ENCODE peak calls at places on chromosomes 11 and 22, in four cellular contexts. B is H1, J is HepG2, H is GM12878. Q is an unnamed sample.

GRCh38 chr11:65917077-65917433 is 1.8 kb downstream of the C11orf68 start:
- DNase-seq in J (no peak), B (no peak), H (no peak), Q (no peak)

GRCh38 chr11:121559812-121560211 is 107.0 kb upstream of the SORL1-AS1 start:
- DNase-seq in H (no peak), B (no peak), J (no peak), Q (no peak)

GRCh38 chr22:48919851-48920589 is 907.7 kb downstream of the BRD1 start:
- DNase-seq in H (no peak), J (no peak), B (no peak), Q (no peak)

GRCh38 chr11:63802637-63803414 is 10.4 kb upstream of the SPINDOC start:
- DNase-seq in H (no peak), B (no peak), J (no peak), Q (no peak)

GRCh38 chr22:44919691-44920090 is 90.1 kb downstream of the PHF21B start:
- DNase-seq in J (no peak), H (no peak), B (no peak), Q (no peak)

GRCh38 chr11:95363710-95364109 is 132.7 kb upstream of the SESN3 start:
- DNase-seq in B (no peak), J (peak; percentile 16), H (no peak), Q (peak; percentile 47)

GRCh38 chr11:6319879-6320410 is 356 bp downstream of the CAVIN3 start:
- DNase-seq in H (no peak), B (no peak), J (no peak), Q (peak; percentile 51)

GRCh38 chr11:66071326-66071870 is 1.3 kb downstream of the PACS1 start:
- DNase-seq in H (no peak), J (no peak), B (no peak), Q (no peak)

GRCh38 chr11:57637626-57638004 is 12.1 kb downstream of the YPEL4 start:
- DNase-seq in B (no peak), J (no peak), H (no peak), Q (peak; percentile 75)

GRCh38 chr11:23897453-23898289 is 599.2 kb upstream of the LUZP2 start:
- DNase-seq in J (no peak), B (no peak), H (no peak), Q (no peak)

GRCh38 chr11:85809881-85810280 is 1.1 kb downstream of the SYTL2 start:
- DNase-seq in B (no peak), J (peak; percentile 9), H (no peak), Q (peak; percentile 22)
- H3K4me3 ChIP-seq in B (peak overlapping the region; percentile 63), J (no peak overlapping the region), H (no peak overlapping the region), Q (peak overlapping the region; percentile 67)

DNA sequence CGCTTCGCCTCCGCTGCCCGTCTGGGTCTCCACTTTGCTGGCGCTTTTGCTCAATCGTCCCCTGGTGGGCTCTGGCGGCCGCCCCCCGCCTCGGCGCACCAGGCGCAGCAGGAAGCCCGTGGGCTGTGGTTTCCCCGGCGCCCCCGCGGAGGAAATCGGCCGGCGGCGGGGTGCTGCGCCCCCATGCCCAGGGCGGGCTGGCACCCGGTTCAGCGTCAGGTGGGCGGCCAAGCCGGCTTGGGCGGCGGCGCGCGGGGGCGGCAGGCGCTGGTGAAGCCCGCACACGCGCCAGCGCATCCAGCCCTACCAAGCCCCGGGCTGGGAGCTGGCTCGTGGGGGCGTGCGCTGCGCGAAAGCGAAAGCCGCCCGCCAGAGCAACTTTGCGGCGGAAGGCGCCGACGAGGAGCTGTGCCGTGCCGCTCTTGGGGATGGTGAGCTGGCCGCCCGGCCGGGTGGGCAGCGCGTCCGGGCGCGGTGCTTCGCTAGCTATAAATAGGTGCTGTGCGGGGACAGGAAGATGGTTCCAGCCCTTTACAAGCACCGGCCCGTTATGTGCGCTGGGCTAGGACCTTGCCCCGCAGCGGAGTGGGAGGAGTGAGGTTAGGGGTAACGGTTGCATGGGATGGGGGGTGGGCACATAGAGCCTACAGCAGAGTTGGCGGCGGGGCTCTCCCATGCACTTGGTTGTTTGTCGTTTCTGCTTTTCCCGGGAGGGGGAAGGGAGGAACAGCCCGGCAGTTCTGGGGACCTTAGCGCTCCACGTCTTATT is 25.0 kb upstream of the SUSD2 start:
- DNase-seq in J (no peak), B (no peak), H (no peak), Q (no peak)
- TF ChIP-seq SUZ12 in J (no peak), B (no peak), H (no peak), Q (no peak)

GRCh38 chr11:116696381-116696941 is 76.3 kb downstream of the BUD13 start:
- DNase-seq in B (no peak), H (no peak), J (no peak), Q (no peak)
- TF ChIP-seq YY1 in B (no peak), H (no peak), J (no peak), Q (no peak)

DNA sequence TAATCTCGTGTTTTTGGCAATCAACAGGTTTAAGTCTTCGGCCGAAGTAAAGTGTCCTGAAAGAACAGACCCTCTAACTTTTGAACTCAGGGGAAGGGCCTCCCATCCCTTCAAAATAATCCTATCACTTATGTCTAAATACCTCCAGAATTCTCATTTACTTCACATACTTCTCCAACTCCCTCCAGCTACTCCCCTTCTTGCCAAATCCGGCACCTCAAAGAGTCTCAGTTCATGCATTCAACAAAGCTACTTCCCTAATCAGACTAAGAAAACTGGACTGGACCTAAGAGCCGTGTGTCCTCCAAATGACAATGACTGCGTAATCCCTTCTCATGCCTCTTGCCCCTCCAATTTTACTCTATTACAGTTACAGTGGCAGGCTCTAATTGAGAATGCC is 1.3 kb downstream of the DDB1 start:
- DNase-seq in B (no peak), J (no peak), H (no peak), Q (no peak)
- H3K4me3 ChIP-seq in B (peak overlapping the region; percentile 90), J (peak overlapping the region; percentile 95), H (peak overlapping the region; percentile 90), Q (peak overlapping the region; percentile 80)

DNA sequence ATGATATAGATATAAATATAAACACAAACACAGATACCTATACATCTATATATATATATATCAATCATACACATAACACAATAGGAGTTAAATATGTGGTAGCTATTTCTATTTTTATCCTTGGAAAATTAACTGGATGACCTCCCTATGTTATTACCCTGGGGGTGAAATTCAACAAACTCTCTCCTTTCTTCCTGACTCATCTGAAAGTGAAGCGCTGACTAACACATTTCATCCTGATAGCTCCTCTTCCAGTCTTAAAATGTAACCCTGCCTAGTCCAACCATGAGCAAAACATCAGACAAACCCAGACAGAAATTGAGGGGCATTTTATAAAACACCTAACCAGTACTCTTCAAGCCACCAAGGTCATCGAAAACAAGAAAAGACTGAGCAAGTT is 220.6 kb upstream of the ISX start:
- DNase-seq in H (no peak), B (no peak), J (no peak), Q (no peak)
- TF ChIP-seq SUZ12 in H (no peak), B (no peak), J (no peak), Q (no peak)

GRCh38 chr11:71084306-71085012 is 167.9 kb downstream of the SHANK2 start:
- DNase-seq in H (no peak), B (no peak), J (no peak), Q (no peak)

GRCh38 chr11:71089571-71089970 is 162.8 kb downstream of the SHANK2 start:
- DNase-seq in B (no peak), J (no peak), H (no peak), Q (no peak)

GRCh38 chr11:71082454-71082853 is 169.9 kb downstream of the SHANK2 start:
- DNase-seq in B (no peak), H (no peak), J (no peak), Q (no peak)

GRCh38 chr11:71083105-71083504 is 169.3 kb downstream of the SHANK2 start:
- DNase-seq in B (no peak), J (no peak), H (no peak), Q (no peak)

DNA sequence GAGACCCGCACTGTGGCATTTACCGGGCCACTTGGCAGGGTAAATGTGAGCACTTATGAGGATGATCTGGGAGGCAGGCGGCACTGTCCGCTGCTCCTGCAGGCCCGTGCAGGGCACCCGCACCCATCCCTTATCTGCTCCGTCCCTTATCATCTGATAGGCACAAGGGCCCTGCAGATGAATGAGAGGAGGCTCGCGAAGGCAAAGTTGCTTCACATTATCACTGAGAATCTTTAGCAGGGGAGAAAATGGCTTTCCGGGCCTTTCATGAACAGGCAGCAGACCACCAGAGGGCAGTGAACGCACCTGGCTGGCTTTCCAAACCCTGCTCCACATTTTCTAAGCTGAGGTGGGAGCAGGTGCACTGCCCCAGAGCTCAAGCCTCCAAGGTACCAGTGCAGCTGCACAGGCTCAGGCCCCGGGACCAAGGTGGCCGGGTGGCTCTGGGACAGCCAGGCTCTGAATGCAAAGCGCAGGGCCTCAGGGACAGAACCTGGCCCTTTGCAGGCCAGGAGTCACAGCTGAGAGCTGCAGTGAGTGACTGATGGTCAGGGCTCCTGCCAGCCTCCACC is 165.6 kb downstream of the SHANK2 start:
- DNase-seq in J (peak; percentile 34), H (no peak), B (peak; percentile 31), Q (peak; percentile 42)
- TF ChIP-seq YY1 in J (peak; percentile 22), H (no peak), B (peak; percentile 57), Q (no peak)

DNA sequence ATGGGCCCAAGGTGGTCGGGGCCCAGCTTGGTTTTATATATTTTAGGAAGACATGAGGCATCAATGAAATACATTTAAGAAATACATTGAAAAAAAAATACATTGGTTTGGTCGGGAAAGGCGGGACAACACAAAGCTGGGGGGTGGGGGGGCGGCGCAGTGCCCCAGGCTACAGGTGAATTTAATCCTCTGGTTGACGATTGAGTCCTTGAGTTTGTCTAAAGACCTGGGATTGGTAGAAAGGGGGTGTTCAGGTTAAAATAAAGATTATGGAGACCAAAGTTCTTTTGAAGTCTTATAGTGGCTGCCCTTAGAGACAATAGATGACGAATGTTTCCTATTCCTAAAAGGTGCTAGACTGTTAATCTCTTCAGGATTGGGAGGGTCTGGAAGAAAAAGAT is 3.1 kb downstream of the IFITM1 start:
- DNase-seq in H (no peak), B (no peak), J (no peak), Q (no peak)
- H3K4me3 ChIP-seq in H (peak overlapping the region; percentile 87), B (no peak overlapping the region), J (no peak overlapping the region), Q (no peak overlapping the region)

GRCh38 chr22:46528121-46528610 is 9.3 kb downstream of the CELSR1 start:
- DNase-seq in B (no peak), J (peak; percentile 95), H (no peak), Q (no peak)
- TF ChIP-seq SUZ12 in B (no peak), J (no peak), H (no peak), Q (no peak)